ENCODE peak calls at places on chromosomes 6 and 20, in five cellular contexts. A is fibroblast of lung, S is left lung, X is body of pancreas, L is activated B cell treated with CpG ODN at 0.5 μM for 24 hours. O is an unnamed sample.

GRCh38 chr6:110561708-110562107 is 85.3 kb upstream of the SLC22A16 start:
- DNase-seq in X (no peak), A (no peak), S (no peak), L (no peak), O (no peak)

GRCh38 chr6:45613678-45614077 is 235.9 kb upstream of the SUPT3H start:
- DNase-seq in X (peak), S (peak), A (no peak), L (no peak), O (no peak)

GRCh38 chr20:41672282-41672681 is 54.1 kb upstream of the CHD6 start:
- DNase-seq in A (no peak), S (no peak), L (no peak), X (no peak), O (no peak)

GRCh38 chr6:82371799-82372508 is 8.3 kb downstream of the TPBG start:
- DNase-seq in L (no peak), X (no peak), A (peak), S (no peak), O (no peak)

GRCh38 chr6:166691199-166691598 is 64.1 kb upstream of the RPS6KA2 start:
- DNase-seq in X (no peak), S (peak), L (no peak), A (peak), O (no peak)

GRCh38 chr6:3635482-3635881 is 116.0 kb downstream of the PXDC1 start:
- DNase-seq in A (no peak), S (no peak), X (no peak), L (no peak), O (no peak)

GRCh38 chr6:100209323-100210137 is 215.5 kb upstream of the MCHR2 start:
- DNase-seq in A (peak), X (no peak), S (no peak), L (no peak), O (no peak)

GRCh38 chr6:26232950-26233607 is 131.9 kb upstream of the BTN3A2 start:
- DNase-seq in X (no peak), L (no peak), S (peak), A (peak), O (no peak)

GRCh38 chr6:145110109-145110508 is 625.2 kb downstream of the EPM2A start:
- DNase-seq in X (no peak), L (no peak), S (no peak), A (no peak), O (no peak)

GRCh38 chr20:39825950-39826349 is 863.1 kb downstream of the MAFB start:
- DNase-seq in S (no peak), A (peak), X (no peak), L (no peak), O (no peak)

GRCh38 chr6:35833534-35833933 is 28.4 kb downstream of the LHFPL5 start:
- DNase-seq in X (no peak), A (peak), L (no peak), S (no peak), O (no peak)

GRCh38 chr20:23868321-23868720 is 11.2 kb downstream of the CST5 start:
- DNase-seq in S (no peak), L (no peak), A (no peak), X (no peak), O (no peak)

GRCh38 chr20:19808498-19808897 is 50.4 kb downstream of the RIN2 start:
- DNase-seq in S (no peak), A (no peak), X (no peak), L (no peak), O (no peak)

GRCh38 chr6:100818066-100818465 is 63.1 kb downstream of the ASCC3 start:
- DNase-seq in S (no peak), A (no peak), L (no peak), X (no peak), O (no peak)

GRCh38 chr6:130794010-130794675 is 33.1 kb upstream of the SMLR1 start:
- DNase-seq in A (no peak), S (no peak), L (no peak), X (no peak), O (no peak)

GRCh38 chr20:11807070-11807741 is 110.5 kb upstream of the BTBD3 start:
- DNase-seq in L (no peak), S (no peak), X (no peak), A (peak), O (no peak)

GRCh38 chr20:17680836-17681740 is 954 bp downstream of the RRBP1 start:
- DNase-seq in A (peak), L (peak), X (peak), S (peak), O (peak)

GRCh38 chr6:133241901-133242760 is 974 bp downstream of the EYA4 start:
- DNase-seq in A (peak), S (no peak), L (no peak), X (no peak), O (no peak)

GRCh38 chr6:158042245-158042798 is 60.7 kb downstream of the SYNJ2 start:
- DNase-seq in A (peak), X (no peak), S (no peak), L (no peak), O (no peak)

GRCh38 chr6:50030777-50031562 is 9.2 kb upstream of the DEFB110 start:
- DNase-seq in L (no peak), S (no peak), A (no peak), X (no peak), O (no peak)

GRCh38 chr6:146865756-146866266 is 267.0 kb downstream of the ADGB start:
- DNase-seq in A (no peak), S (no peak), L (no peak), X (no peak), O (no peak)

GRCh38 chr6:157022022-157022740 is 245.0 kb downstream of the ARID1B start:
- DNase-seq in L (peak), X (peak), A (peak), S (peak), O (peak)

GRCh38 chr6:157019115-157019628 is 242.0 kb downstream of the ARID1B start:
- DNase-seq in X (no peak), L (no peak), A (no peak), S (no peak), O (no peak)

GRCh38 chr6:157020398-157021266 is 243.5 kb downstream of the ARID1B start:
- DNase-seq in L (no peak), X (peak), S (peak), A (peak), O (no peak)

GRCh38 chr6:157019733-157020132 is 242.6 kb downstream of the ARID1B start:
- DNase-seq in S (no peak), A (no peak), L (no peak), X (no peak), O (no peak)

DNA sequence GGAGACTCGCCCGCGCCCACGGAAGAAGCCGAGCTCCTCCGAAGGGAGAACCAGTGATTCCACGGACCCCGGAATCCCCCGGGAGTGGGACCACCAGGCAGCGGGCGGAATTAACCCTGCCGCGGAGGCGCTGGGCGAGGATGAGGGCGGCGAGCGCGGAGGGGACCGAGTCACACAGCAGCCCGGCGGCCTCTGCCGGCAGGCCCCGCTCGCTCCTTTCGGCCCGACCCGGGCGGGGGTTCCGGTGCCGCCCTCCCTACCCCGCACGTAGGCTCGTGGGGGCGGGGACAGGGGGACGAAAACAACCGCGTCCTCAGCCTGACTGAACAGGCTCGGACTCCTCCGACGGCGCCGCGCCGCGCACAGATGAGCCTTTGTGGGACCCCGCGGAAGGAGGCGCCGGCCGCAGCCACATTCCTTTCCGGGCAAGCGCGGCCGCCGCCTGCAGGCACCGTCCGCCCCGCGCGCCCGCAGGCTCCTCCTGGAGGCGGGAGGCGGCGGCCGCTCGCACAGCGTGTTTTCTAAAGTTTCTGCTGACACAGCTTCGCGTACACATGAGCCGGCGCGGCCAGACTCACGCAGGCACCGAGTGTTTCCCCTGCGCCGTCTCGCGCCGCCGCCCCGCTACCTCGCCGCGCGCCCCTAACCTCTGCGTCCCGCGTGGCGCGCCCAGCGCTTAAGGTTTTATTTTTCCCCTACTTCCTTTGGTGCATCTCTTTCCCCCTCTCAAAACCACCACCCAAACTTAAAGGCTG is 244.3 kb downstream of the ARID1B start:
- DNase-seq in X (peak), A (peak), L (peak), S (peak), O (peak)
- TF ChIP-seq CTCF in X (peak), A (peak), L (no peak), S (peak), O (peak)

GRCh38 chr20:1881240-1881835 is 13.9 kb upstream of the SIRPA start:
- DNase-seq in X (peak), S (no peak), A (no peak), L (no peak), O (no peak)

GRCh38 chr20:1885254-1885653 is 10.0 kb upstream of the SIRPA start:
- DNase-seq in S (no peak), X (no peak), A (no peak), L (no peak), O (no peak)

GRCh38 chr20:1882026-1882425 is 13.2 kb upstream of the SIRPA start:
- DNase-seq in S (no peak), X (no peak), L (no peak), A (no peak), O (no peak)

GRCh38 chr20:1885940-1886693 is 9.1 kb upstream of the SIRPA start:
- DNase-seq in S (no peak), L (no peak), X (no peak), A (no peak), O (no peak)

DNA sequence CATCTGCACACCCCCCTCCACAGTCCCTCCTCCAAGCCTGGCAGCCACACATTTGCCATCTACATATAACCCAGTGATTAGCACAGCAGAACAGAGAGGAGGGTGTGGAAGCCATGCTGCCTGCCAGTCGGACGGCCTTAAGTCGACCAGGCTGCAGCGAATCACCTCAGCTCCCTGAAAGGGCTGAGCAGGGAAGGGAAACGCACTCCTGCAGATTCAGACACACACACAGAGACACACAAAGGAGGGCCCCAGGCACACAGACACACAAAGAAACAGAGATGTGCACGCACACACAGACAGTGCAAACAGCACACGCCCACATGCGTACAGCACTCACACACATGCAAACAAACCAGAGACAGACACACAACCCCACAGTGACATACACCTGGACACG is 11.2 kb upstream of the SIRPA start:
- DNase-seq in X (no peak), A (no peak), S (no peak), L (no peak), O (no peak)
- TF ChIP-seq CTCF in X (no peak), A (no peak), S (no peak), L (no peak), O (no peak)

DNA sequence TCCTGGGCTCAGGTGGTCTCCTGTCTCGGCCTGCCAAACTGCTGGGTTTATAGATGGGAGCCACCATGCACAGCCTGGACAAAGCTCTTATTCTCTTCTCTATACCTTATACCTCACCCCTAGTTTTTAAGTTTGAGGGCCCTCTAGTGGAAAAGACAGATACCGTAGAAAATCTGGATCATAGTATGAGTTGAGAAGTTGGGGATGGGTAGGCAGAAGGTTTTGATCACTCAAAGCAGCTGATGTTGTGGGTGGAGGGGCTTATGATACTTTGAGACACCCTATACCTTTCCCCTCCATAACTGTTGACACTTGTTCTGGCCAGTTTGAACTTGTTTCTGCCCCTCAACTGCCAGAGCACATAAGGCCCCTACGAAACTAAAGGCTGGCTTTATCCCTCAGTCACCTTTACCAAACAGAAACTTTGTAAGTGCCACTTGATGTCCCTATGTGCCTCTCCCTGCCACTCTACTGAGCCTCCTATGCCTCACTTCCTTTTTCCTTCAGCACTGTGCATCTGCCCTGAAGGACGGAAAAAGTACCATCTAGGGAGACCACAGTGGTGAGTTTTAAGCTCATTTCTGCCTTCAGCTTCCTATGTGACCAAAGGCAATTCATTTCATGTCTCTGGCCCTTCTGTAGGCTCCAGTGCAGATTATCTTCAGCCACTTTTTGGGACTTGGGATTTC is 28.6 kb downstream of the RALY start:
- DNase-seq in L (no peak), A (no peak), S (no peak), X (no peak), O (no peak)
- TF ChIP-seq CTCF in L (no peak), A (no peak), S (peak), X (no peak), O (no peak)

GRCh38 chr6:93403390-93403789 is 16.0 kb downstream of the EPHA7 start:
- DNase-seq in X (no peak), L (no peak), S (no peak), A (no peak), O (no peak)
- TF ChIP-seq CTCF in X (no peak), L (no peak), S (no peak), A (no peak), O (no peak)

GRCh38 chr6:55011034-55011433 is 163.3 kb upstream of the HCRTR2 start:
- DNase-seq in A (no peak), S (no peak), X (no peak), L (no peak), O (no peak)
- TF ChIP-seq CTCF in A (no peak), S (no peak), X (no peak), L (no peak), O (no peak)

O was measured in natural killer cell.